ENCODE peak calls at places on chromosomes 1 and 21, in five cellular contexts. I is HCT116, B is H1, T is K562, Q is GM12878. V is an unnamed sample.

GRCh38 chr21:44079446-44079845 is 27.8 kb upstream of the PWP2 start:
- DNase-seq in I (no peak), B (no peak), T (no peak), Q (no peak), V (no peak)

GRCh38 chr1:199724049-199724448 is 303.5 kb upstream of the NR5A2 start:
- DNase-seq in I (no peak), B (no peak), T (no peak), Q (no peak), V (no peak)

GRCh38 chr21:45898028-45898350 is 83.6 kb upstream of the COL6A1 start:
- DNase-seq in I (no peak), B (no peak), T (no peak), Q (no peak), V (no peak)

GRCh38 chr1:67880056-67880601 is 46.9 kb upstream of the GNG12 start:
- DNase-seq in I (no peak), B (no peak), T (no peak), Q (no peak), V (no peak)

GRCh38 chr1:56520202-56520601 is 59.2 kb downstream of the PLPP3 start:
- DNase-seq in I (no peak), B (no peak), T (no peak), Q (no peak), V (no peak)

GRCh38 chr1:212647004-212647403 is 38.4 kb downstream of the ATF3 start:
- DNase-seq in I (no peak), B (no peak), T (no peak), Q (no peak), V (no peak)

GRCh38 chr1:154221815-154222081 is 993 bp downstream of the UBAP2L start:
- DNase-seq in I (no peak), B (no peak), T (peak), Q (no peak), V (peak)

GRCh38 chr1:233389169-233389568 is 61.6 kb downstream of the MAP3K21 start:
- DNase-seq in I (no peak), B (no peak), T (no peak), Q (no peak), V (no peak)

GRCh38 chr1:160308451-160309182 is 23.7 kb upstream of the PEX19 start:
- DNase-seq in I (no peak), B (no peak), T (no peak), Q (no peak), V (no peak)

GRCh38 chr1:22250724-22251123 is 107.8 kb upstream of the WNT4 start:
- DNase-seq in I (no peak), B (peak), T (no peak), Q (no peak), V (no peak)

GRCh38 chr1:45543599-45544417 is 6.8 kb upstream of the AKR1A1 start:
- DNase-seq in I (no peak), B (no peak), T (peak), Q (peak), V (peak)

GRCh38 chr1:157948547-157949152 is 44.8 kb upstream of the KIRREL1 start:
- DNase-seq in I (peak), B (peak), T (peak), Q (no peak), V (peak)

GRCh38 chr1:64487061-64487460 is 17.1 kb downstream of the CACHD1 start:
- DNase-seq in I (no peak), B (no peak), T (no peak), Q (no peak), V (no peak)

GRCh38 chr1:28247603-28248272 is 11.6 kb upstream of the SESN2 start:
- DNase-seq in I (no peak), B (no peak), T (no peak), Q (no peak), V (no peak)

GRCh38 chr1:72009756-72010441 is 272.4 kb downstream of the NEGR1 start:
- DNase-seq in I (no peak), B (no peak), T (no peak), Q (no peak), V (no peak)

GRCh38 chr1:98086156-98086555 is 165.3 kb upstream of the DPYD start:
- DNase-seq in I (no peak), B (no peak), T (no peak), Q (no peak), V (no peak)

GRCh38 chr1:153509729-153510354 is 25.9 kb downstream of the S100A6 start:
- DNase-seq in I (no peak), B (no peak), T (peak), Q (no peak), V (peak)

GRCh38 chr1:162389971-162390370 is 8.4 kb downstream of the C1orf226 start:
- DNase-seq in I (no peak), B (no peak), T (peak), Q (no peak), V (no peak)

GRCh38 chr1:80083892-80084291 is 1077.4 kb upstream of the ADGRL4 start:
- DNase-seq in I (no peak), B (no peak), T (no peak), Q (no peak), V (peak)

GRCh38 chr1:57003398-57004139 is 37.8 kb upstream of the C8B start:
- DNase-seq in I (no peak), B (no peak), T (no peak), Q (no peak), V (no peak)

GRCh38 chr1:161511018-161511755 is 5.9 kb downstream of the FCGR2A start:
- DNase-seq in I (no peak), B (no peak), T (peak), Q (no peak), V (no peak)

GRCh38 chr1:93673159-93673657 is 8.4 kb downstream of the BCAR3 start:
- DNase-seq in I (no peak), B (no peak), T (no peak), Q (no peak), V (no peak)

GRCh38 chr1:151534662-151535278 is 5.3 kb upstream of the TUFT1 start:
- DNase-seq in I (no peak), B (no peak), T (peak), Q (no peak), V (peak)

GRCh38 chr21:42484966-42485365 is 11.1 kb downstream of the RSPH1 start:
- DNase-seq in I (no peak), B (no peak), T (no peak), Q (no peak), V (no peak)

GRCh38 chr1:69451196-69451595 is 116.5 kb upstream of the LRRC7 start:
- DNase-seq in I (no peak), B (no peak), T (no peak), Q (no peak), V (no peak)

GRCh38 chr1:208272311-208272710 is 28.1 kb upstream of the PLXNA2 start:
- DNase-seq in I (no peak), B (no peak), T (no peak), Q (no peak), V (no peak)

GRCh38 chr1:172549621-172550280 is 16.8 kb downstream of the SUCO start:
- DNase-seq in I (no peak), B (no peak), T (no peak), Q (no peak), V (no peak)

GRCh38 chr1:198125995-198126758 is 30.6 kb upstream of the NEK7 start:
- DNase-seq in I (no peak), B (no peak), T (no peak), Q (no peak), V (peak)

GRCh38 chr1:202505356-202505755 is 156.9 kb downstream of the PPP1R12B start:
- DNase-seq in I (no peak), B (no peak), T (no peak), Q (no peak), V (no peak)

GRCh38 chr1:158112994-158113758 is 67.5 kb upstream of the CD1D start:
- DNase-seq in I (no peak), B (no peak), T (no peak), Q (no peak), V (no peak)

GRCh38 chr1:170807432-170807831 is 127.9 kb upstream of the MROH9 start:
- DNase-seq in I (peak), B (no peak), T (no peak), Q (no peak), V (no peak)

GRCh38 chr1:166884040-166884642 is 8.1 kb upstream of the TADA1 start:
- DNase-seq in I (no peak), B (peak), T (peak), Q (no peak), V (no peak)

GRCh38 chr1:51316113-51316763 is 14.1 kb downstream of the TTC39A start:
- DNase-seq in I (no peak), B (no peak), T (no peak), Q (no peak), V (no peak)

GRCh38 chr1:231803353-231803752 is 176.8 kb downstream of the DISC1 start:
- DNase-seq in I (no peak), B (no peak), T (no peak), Q (no peak), V (no peak)

GRCh38 chr1:221397606-221398005 is 344.3 kb downstream of the DUSP10 start:
- DNase-seq in I (no peak), B (no peak), T (no peak), Q (no peak), V (no peak)

DNA sequence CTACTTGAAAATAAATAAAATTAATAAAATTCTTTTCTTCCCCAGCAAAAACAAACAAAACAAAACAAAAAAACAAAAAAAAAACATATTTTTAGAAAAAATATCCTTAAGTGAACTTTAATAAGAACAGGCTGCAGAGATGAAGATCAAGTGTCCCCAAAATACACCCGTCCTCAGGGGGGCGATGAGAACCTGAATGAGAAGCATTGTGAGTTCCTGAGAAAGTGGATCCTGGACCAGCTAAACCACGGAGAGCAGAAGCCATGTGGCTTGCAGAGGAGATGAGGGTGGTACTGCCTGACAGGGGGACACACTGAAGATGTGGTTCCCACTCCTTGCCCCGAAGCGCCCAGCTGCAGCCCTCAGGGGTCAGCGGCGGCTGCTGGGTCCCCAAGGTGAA is 89.3 kb downstream of the ITPKB start:
- DNase-seq in I (no peak), B (no peak), T (peak), Q (no peak), V (no peak)
- TF ChIP-seq JUND in I (no peak), B (no peak), T (no peak), Q (no peak), V (no peak)

GRCh38 chr1:23865543-23865930 is 2.6 kb downstream of the FUCA1 start:
- DNase-seq in I (peak), B (no peak), T (no peak), Q (peak), V (no peak)
- TF ChIP-seq CEBPB in I (no peak), B (no peak), T (no peak), Q (no peak), V (no peak)

GRCh38 chr1:32273389-32274208 is 18.3 kb upstream of the HDAC1 start:
- DNase-seq in I (no peak), B (peak), T (peak), Q (no peak), V (peak)

GRCh38 chr1:32276328-32276727 is 15.6 kb upstream of the HDAC1 start:
- DNase-seq in I (no peak), B (no peak), T (no peak), Q (no peak), V (no peak)

GRCh38 chr1:32272557-32273388 is 19.1 kb upstream of the HDAC1 start:
- DNase-seq in I (no peak), B (no peak), T (no peak), Q (no peak), V (no peak)

GRCh38 chr1:32274646-32275340 is 17.1 kb upstream of the HDAC1 start:
- DNase-seq in I (no peak), B (no peak), T (no peak), Q (no peak), V (no peak)

GRCh38 chr1:32275424-32275823 is 16.5 kb upstream of the HDAC1 start:
- DNase-seq in I (no peak), B (no peak), T (no peak), Q (no peak), V (no peak)
- TF ChIP-seq JUND in I (no peak), B (no peak), T (no peak), Q (no peak), V (no peak)

GRCh38 chr1:107434379-107434728 is 293.5 kb downstream of the NTNG1 start:
- DNase-seq in I (no peak), B (no peak), T (no peak), Q (no peak), V (no peak)

GRCh38 chr1:107430540-107431228 is 289.8 kb downstream of the NTNG1 start:
- DNase-seq in I (no peak), B (no peak), T (peak), Q (peak), V (peak)

GRCh38 chr1:107433068-107433467 is 292.2 kb downstream of the NTNG1 start:
- DNase-seq in I (no peak), B (no peak), T (no peak), Q (no peak), V (no peak)

GRCh38 chr1:107433635-107434378 is 293.0 kb downstream of the NTNG1 start:
- DNase-seq in I (no peak), B (no peak), T (no peak), Q (no peak), V (no peak)

GRCh38 chr1:107432108-107432507 is 291.3 kb downstream of the NTNG1 start:
- DNase-seq in I (no peak), B (peak), T (no peak), Q (peak), V (no peak)
- TF ChIP-seq CEBPB in I (no peak), B (no peak), T (no peak), Q (no peak), V (no peak)

DNA sequence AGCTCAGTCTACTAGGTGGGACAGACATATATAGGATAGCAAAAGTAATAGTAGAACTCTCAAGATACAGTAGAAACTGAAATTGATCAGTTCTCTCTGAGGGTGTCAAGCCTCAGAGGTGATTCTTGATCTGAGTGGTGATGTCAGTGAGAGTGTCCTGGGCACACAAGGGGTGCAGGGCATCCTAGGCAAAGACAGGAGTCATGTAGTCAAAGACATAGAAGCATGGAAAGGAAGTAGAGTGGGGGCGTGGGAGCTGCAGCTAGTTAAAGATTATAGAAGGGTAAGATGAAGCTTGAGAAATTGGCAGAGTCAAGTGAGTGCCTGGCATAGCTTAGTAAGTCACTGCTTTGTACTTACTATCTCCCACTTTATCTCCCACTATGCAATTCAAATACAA is 22.8 kb downstream of the CDC7 start:
- DNase-seq in I (no peak), B (no peak), T (no peak), Q (peak), V (no peak)
- TF ChIP-seq JUND in I (no peak), B (no peak), T (no peak), Q (no peak), V (no peak)

GRCh38 chr1:25815208-25816111 is 4.3 kb upstream of the MTFR1L start:
- DNase-seq in I (no peak), B (no peak), T (no peak), Q (no peak), V (no peak)
- TF ChIP-seq CEBPB in I (no peak), B (no peak), T (no peak), Q (no peak), V (no peak)

GRCh38 chr1:24888061-24888970 is 41.8 kb downstream of the RUNX3 start:
- DNase-seq in I (no peak), B (no peak), T (no peak), Q (no peak), V (no peak)
- TF ChIP-seq JUND in I (no peak), B (no peak), T (no peak), Q (no peak), V (no peak)

DNA sequence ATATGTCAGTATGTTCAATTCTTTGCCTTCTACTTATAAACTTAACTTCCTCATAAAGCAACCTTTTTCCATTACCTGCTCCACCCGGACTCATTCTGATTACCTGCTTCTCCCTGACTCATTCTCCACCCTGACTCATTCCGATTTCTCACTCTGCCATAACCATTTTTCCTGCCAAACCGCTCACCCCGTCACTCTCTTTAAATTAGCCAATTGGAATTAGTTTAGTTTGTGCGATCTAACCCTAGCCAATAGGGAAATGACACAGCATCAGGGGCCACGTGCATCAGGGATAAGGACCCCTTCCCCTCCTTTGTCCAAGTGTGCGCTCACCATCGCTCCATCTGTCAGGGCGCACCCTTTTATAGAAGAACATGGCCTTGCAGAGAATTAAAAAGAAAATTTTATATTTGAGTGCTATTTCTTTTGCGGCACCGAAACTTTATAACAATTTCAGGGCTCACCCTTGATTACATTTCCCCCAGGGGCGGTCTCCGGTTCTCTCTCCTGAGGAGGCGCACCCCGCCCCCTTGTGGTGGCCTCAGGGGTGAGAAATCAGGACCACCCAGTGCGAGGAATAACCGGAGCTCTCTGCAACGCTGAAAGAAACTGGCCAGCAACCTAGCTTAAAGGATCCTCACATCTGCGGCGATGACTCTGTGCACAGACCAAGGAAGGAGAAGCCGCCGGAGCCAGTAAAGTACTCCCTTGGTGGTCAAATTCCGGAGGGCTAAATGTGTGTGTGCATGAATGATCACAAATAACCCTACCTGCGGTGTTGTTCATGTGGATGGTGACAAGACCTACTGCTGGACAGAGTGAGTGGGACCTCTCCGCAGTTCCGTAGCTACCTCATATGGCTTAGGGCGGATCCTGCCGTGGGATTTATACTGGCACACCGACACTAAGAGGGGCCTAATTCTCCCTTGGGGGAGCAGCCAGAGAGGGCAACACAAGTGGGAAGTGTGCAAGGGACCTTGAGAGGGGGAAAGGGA is 30.3 kb upstream of the CBR3 start:
- DNase-seq in I (peak), B (peak), T (peak), Q (no peak), V (no peak)
- TF ChIP-seq CEBPB in I (no peak), B (no peak), T (no peak), Q (no peak), V (no peak)

GRCh38 chr1:207049514-207049913 is 1.5 kb downstream of the YOD1 start:
- DNase-seq in I (no peak), B (no peak), T (peak), Q (no peak), V (no peak)

GRCh38 chr1:207050768-207051614 is at the start of gene YOD1:
- DNase-seq in I (peak), B (peak), T (peak), Q (peak), V (peak)

GRCh38 chr1:207049054-207049453 is 2.0 kb downstream of the YOD1 start:
- DNase-seq in I (no peak), B (no peak), T (no peak), Q (no peak), V (no peak)

GRCh38 chr1:207050428-207050767 is 610 bp downstream of the YOD1 start:
- DNase-seq in I (no peak), B (no peak), T (peak), Q (no peak), V (no peak)

GRCh38 chr1:207049974-207050391 is 1.0 kb downstream of the YOD1 start:
- DNase-seq in I (no peak), B (no peak), T (peak), Q (no peak), V (peak)
- TF ChIP-seq JUND in I (no peak), B (no peak), T (no peak), Q (no peak), V (no peak)

V was measured in HepG2.